ENCODE peak calls at places on chromosomes 5 and 9, in nine cellular contexts. One of them, this sample, is unnamed.

GRCh38 chr9:19102181-19102630 is 498 bp downstream of the HAUS6 start:
- DNase-seq in MM.1S: peak
- DNase-seq in upper lobe of right lung: peak
- DNase-seq in tibial artery: no peak
- DNase-seq in adrenal gland: peak
- DNase-seq in CD4-positive, alpha-beta T cell: peak
- DNase-seq in epithelial cell of prostate: no peak
- DNase-seq in breast epithelium: no peak
- DNase-seq in Panc1: no peak
- DNase-seq in this sample: no peak

GRCh38 chr5:43314724-43315123 is 1.5 kb upstream of the HMGCS1 start:
- DNase-seq in MM.1S: no peak
- DNase-seq in breast epithelium: no peak
- DNase-seq in epithelial cell of prostate: no peak
- DNase-seq in adrenal gland: no peak
- DNase-seq in CD4-positive, alpha-beta T cell: no peak
- DNase-seq in Panc1: no peak
- DNase-seq in tibial artery: no peak
- DNase-seq in upper lobe of right lung: no peak
- DNase-seq in this sample: no peak

GRCh38 chr5:180332051-180332517 is 21.1 kb downstream of the GFPT2 start:
- DNase-seq in upper lobe of right lung: no peak
- DNase-seq in MM.1S: no peak
- DNase-seq in breast epithelium: no peak
- DNase-seq in epithelial cell of prostate: no peak
- DNase-seq in adrenal gland: no peak
- DNase-seq in CD4-positive, alpha-beta T cell: no peak
- DNase-seq in tibial artery: no peak
- DNase-seq in Panc1: no peak
- DNase-seq in this sample: no peak

GRCh38 chr9:133589454-133590227 is 19.5 kb downstream of the FAM163B start:
- DNase-seq in upper lobe of right lung: no peak
- DNase-seq in epithelial cell of prostate: no peak
- DNase-seq in breast epithelium: no peak
- DNase-seq in Panc1: no peak
- DNase-seq in tibial artery: no peak
- DNase-seq in adrenal gland: no peak
- DNase-seq in MM.1S: no peak
- DNase-seq in CD4-positive, alpha-beta T cell: peak
- DNase-seq in this sample: no peak

GRCh38 chr9:133939386-133939785 is 52.7 kb downstream of the VAV2 start:
- DNase-seq in tibial artery: no peak
- DNase-seq in Panc1: no peak
- DNase-seq in breast epithelium: no peak
- DNase-seq in CD4-positive, alpha-beta T cell: no peak
- DNase-seq in MM.1S: no peak
- DNase-seq in adrenal gland: no peak
- DNase-seq in epithelial cell of prostate: no peak
- DNase-seq in upper lobe of right lung: no peak
- DNase-seq in this sample: no peak

GRCh38 chr5:79436224-79436623 is 77.7 kb downstream of the HOMER1 start:
- DNase-seq in upper lobe of right lung: no peak
- DNase-seq in Panc1: no peak
- DNase-seq in breast epithelium: no peak
- DNase-seq in adrenal gland: no peak
- DNase-seq in tibial artery: no peak
- DNase-seq in CD4-positive, alpha-beta T cell: no peak
- DNase-seq in epithelial cell of prostate: peak
- DNase-seq in MM.1S: no peak
- DNase-seq in this sample: no peak

GRCh38 chr5:40404613-40405012 is 275.1 kb upstream of the PTGER4 start:
- DNase-seq in Panc1: no peak
- DNase-seq in upper lobe of right lung: no peak
- DNase-seq in breast epithelium: no peak
- DNase-seq in adrenal gland: no peak
- DNase-seq in tibial artery: no peak
- DNase-seq in MM.1S: peak
- DNase-seq in CD4-positive, alpha-beta T cell: no peak
- DNase-seq in epithelial cell of prostate: no peak
- DNase-seq in this sample: no peak

GRCh38 chr5:98773214-98773463 is 324 bp upstream of the RGMB start:
- DNase-seq in CD4-positive, alpha-beta T cell: no peak
- DNase-seq in upper lobe of right lung: no peak
- DNase-seq in Panc1: peak
- DNase-seq in epithelial cell of prostate: no peak
- DNase-seq in adrenal gland: no peak
- DNase-seq in breast epithelium: no peak
- DNase-seq in MM.1S: no peak
- DNase-seq in tibial artery: no peak
- DNase-seq in this sample: no peak

GRCh38 chr9:91867740-91868139 is 82.3 kb downstream of the ROR2 start:
- DNase-seq in breast epithelium: no peak
- DNase-seq in epithelial cell of prostate: no peak
- DNase-seq in Panc1: no peak
- DNase-seq in CD4-positive, alpha-beta T cell: no peak
- DNase-seq in upper lobe of right lung: no peak
- DNase-seq in adrenal gland: no peak
- DNase-seq in tibial artery: no peak
- DNase-seq in MM.1S: no peak
- DNase-seq in this sample: no peak

GRCh38 chr9:36258989-36259315 is 704 bp upstream of the GNE start:
- DNase-seq in CD4-positive, alpha-beta T cell: no peak
- DNase-seq in adrenal gland: no peak
- DNase-seq in upper lobe of right lung: no peak
- DNase-seq in Panc1: no peak
- DNase-seq in breast epithelium: no peak
- DNase-seq in tibial artery: no peak
- DNase-seq in epithelial cell of prostate: no peak
- DNase-seq in MM.1S: no peak
- DNase-seq in this sample: no peak

GRCh38 chr9:135906291-135907005 is 898 bp downstream of the CAMSAP1 start:
- DNase-seq in MM.1S: no peak
- DNase-seq in Panc1: no peak
- DNase-seq in tibial artery: no peak
- DNase-seq in CD4-positive, alpha-beta T cell: no peak
- DNase-seq in adrenal gland: peak
- DNase-seq in upper lobe of right lung: peak
- DNase-seq in epithelial cell of prostate: no peak
- DNase-seq in breast epithelium: no peak
- DNase-seq in this sample: no peak

GRCh38 chr5:125093776-125094175 is 347.3 kb upstream of the ZNF608 start:
- DNase-seq in adrenal gland: no peak
- DNase-seq in upper lobe of right lung: no peak
- DNase-seq in MM.1S: no peak
- DNase-seq in Panc1: peak
- DNase-seq in CD4-positive, alpha-beta T cell: no peak
- DNase-seq in breast epithelium: no peak
- DNase-seq in tibial artery: no peak
- DNase-seq in epithelial cell of prostate: peak
- DNase-seq in this sample: no peak

DNA sequence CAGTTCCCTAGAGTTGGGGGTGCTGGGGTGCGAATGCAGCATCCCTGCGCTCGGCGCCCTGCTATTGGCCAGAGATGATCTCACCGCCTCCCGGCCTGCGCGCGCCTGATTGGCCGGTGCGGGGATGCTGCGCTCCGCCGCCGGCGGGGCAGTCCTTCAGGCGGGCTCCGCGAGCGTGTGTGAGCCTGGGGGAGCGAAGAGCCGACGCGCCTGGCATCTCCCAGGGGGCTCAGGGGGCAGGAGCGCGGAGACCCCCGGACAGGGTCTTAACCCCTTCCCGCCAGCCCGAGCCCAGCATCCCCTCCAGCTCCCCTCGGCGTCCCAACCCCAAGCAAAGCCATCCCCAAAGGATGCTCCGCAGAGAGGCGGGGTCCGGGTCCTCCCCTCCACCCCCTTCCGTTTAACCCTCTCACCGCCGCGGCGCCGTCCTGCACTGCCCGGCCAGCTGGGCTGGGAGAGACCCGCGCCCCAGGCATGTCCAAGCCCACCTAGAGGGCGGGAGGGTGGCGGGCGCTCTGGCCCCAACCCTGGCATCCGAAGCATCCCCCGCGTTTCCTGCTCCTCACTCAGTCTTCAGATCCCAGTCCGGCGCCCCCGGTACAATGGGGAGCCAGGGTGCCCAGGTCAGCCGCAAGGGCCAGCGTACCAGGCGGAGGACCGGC is 19.1 kb upstream of the TOR2A start:
- DNase-seq in epithelial cell of prostate: no peak
- DNase-seq in MM.1S: no peak
- DNase-seq in breast epithelium: no peak
- DNase-seq in upper lobe of right lung: no peak
- DNase-seq in Panc1: no peak
- DNase-seq in adrenal gland: no peak
- DNase-seq in CD4-positive, alpha-beta T cell: no peak
- DNase-seq in tibial artery: no peak
- DNase-seq in this sample: no peak
- H3K27ac ChIP-seq in epithelial cell of prostate: no peak
- H3K27ac ChIP-seq in MM.1S: no peak
- H3K27ac ChIP-seq in breast epithelium: peak
- H3K27ac ChIP-seq in upper lobe of right lung: no peak
- H3K27ac ChIP-seq in Panc1: no peak
- H3K27ac ChIP-seq in adrenal gland: no peak
- H3K27ac ChIP-seq in CD4-positive, alpha-beta T cell: no peak
- H3K27ac ChIP-seq in tibial artery: no peak
- H3K27ac ChIP-seq in this sample: no peak

GRCh38 chr9:79512251-79512650 is 59.5 kb upstream of the TLE4 start:
- DNase-seq in Panc1: no peak
- DNase-seq in MM.1S: no peak
- DNase-seq in epithelial cell of prostate: no peak
- DNase-seq in breast epithelium: no peak
- DNase-seq in adrenal gland: no peak
- DNase-seq in tibial artery: no peak
- DNase-seq in CD4-positive, alpha-beta T cell: no peak
- DNase-seq in upper lobe of right lung: no peak
- DNase-seq in this sample: no peak
- H3K27ac ChIP-seq in Panc1: no peak
- H3K27ac ChIP-seq in MM.1S: no peak
- H3K27ac ChIP-seq in epithelial cell of prostate: no peak
- H3K27ac ChIP-seq in breast epithelium: no peak
- H3K27ac ChIP-seq in adrenal gland: no peak
- H3K27ac ChIP-seq in tibial artery: no peak
- H3K27ac ChIP-seq in CD4-positive, alpha-beta T cell: no peak
- H3K27ac ChIP-seq in upper lobe of right lung: no peak
- H3K27ac ChIP-seq in this sample: no peak

DNA sequence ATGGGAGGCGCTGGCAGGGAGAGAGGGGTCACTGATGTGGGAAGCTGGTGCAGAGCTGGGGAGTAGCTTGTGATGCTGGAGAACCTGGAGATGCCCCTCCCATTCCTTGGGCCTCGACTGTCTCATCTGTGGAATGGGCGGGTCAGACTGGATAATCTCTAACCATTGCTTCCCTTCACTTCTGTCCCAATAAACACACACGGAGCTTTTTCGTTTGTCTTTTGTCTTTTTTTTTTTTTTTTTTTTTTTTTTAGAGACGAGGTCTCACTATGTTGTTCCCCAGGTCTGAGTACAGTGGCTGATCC is 36.5 kb downstream of the ALG2 start:
- DNase-seq in MM.1S: no peak
- DNase-seq in CD4-positive, alpha-beta T cell: no peak
- DNase-seq in breast epithelium: no peak
- DNase-seq in adrenal gland: no peak
- DNase-seq in epithelial cell of prostate: no peak
- DNase-seq in Panc1: no peak
- DNase-seq in tibial artery: no peak
- DNase-seq in upper lobe of right lung: no peak
- DNase-seq in this sample: no peak
- H3K27ac ChIP-seq in MM.1S: no peak
- H3K27ac ChIP-seq in CD4-positive, alpha-beta T cell: no peak
- H3K27ac ChIP-seq in breast epithelium: peak
- H3K27ac ChIP-seq in adrenal gland: no peak
- H3K27ac ChIP-seq in epithelial cell of prostate: no peak
- H3K27ac ChIP-seq in Panc1: no peak
- H3K27ac ChIP-seq in tibial artery: peak
- H3K27ac ChIP-seq in upper lobe of right lung: peak
- H3K27ac ChIP-seq in this sample: no peak

GRCh38 chr9:94946256-94946655 is 219.8 kb downstream of the AOPEP start:
- DNase-seq in MM.1S: no peak
- DNase-seq in tibial artery: no peak
- DNase-seq in epithelial cell of prostate: no peak
- DNase-seq in breast epithelium: no peak
- DNase-seq in CD4-positive, alpha-beta T cell: no peak
- DNase-seq in Panc1: no peak
- DNase-seq in adrenal gland: no peak
- DNase-seq in upper lobe of right lung: no peak
- DNase-seq in this sample: no peak
- H3K27ac ChIP-seq in MM.1S: no peak
- H3K27ac ChIP-seq in tibial artery: peak
- H3K27ac ChIP-seq in epithelial cell of prostate: peak
- H3K27ac ChIP-seq in breast epithelium: no peak
- H3K27ac ChIP-seq in CD4-positive, alpha-beta T cell: no peak
- H3K27ac ChIP-seq in Panc1: peak
- H3K27ac ChIP-seq in adrenal gland: peak
- H3K27ac ChIP-seq in upper lobe of right lung: no peak
- H3K27ac ChIP-seq in this sample: peak

This sample was measured in substantia nigra.